ENCODE peak calls at places on chromosome 2, in nine cellular contexts. G, P, I, L, T, O, A, U and S are unnamed samples.

GRCh38 chr2:48138898-48139297 is 232.6 kb upstream of the FBXO11 start:
- DNase-seq in A (no peak), I (no peak), P (no peak), L (no peak), G (no peak), T (no peak), U (no peak), O (no peak), S (no peak)

GRCh38 chr2:199288424-199288823 is 169.3 kb downstream of the SATB2 start:
- DNase-seq in A (no peak), L (no peak), I (no peak), G (no peak), O (no peak), U (no peak), P (no peak), T (no peak), S (no peak)

GRCh38 chr2:3679616-3680393 is 21.8 kb downstream of the ALLC start:
- DNase-seq in U (no peak), L (no peak), O (no peak), G (no peak), T (no peak), A (no peak), I (no peak), P (no peak), S (no peak)

GRCh38 chr2:26691881-26692813 is at the start of gene KCNK3:
- DNase-seq in A (peak; percentile 68), G (peak; percentile 60), I (peak; percentile 25), U (no peak), P (peak; percentile 66), T (peak; percentile 4), O (peak; percentile 86), L (peak; percentile 7), S (no peak)

GRCh38 chr2:72669121-72669520 is 156.7 kb downstream of the EXOC6B start:
- DNase-seq in G (peak; percentile 81), T (no peak), L (peak; percentile 60), O (peak; percentile 33), P (no peak), I (peak; percentile 77), A (no peak), U (no peak), S (no peak)

GRCh38 chr2:239222346-239223028 is 178.3 kb downstream of the HDAC4 start:
- DNase-seq in L (no peak), T (no peak), I (peak; percentile 47), G (no peak), U (no peak), O (peak; percentile 29), P (no peak), A (no peak), S (no peak)

GRCh38 chr2:96205238-96205637 is 3.4 kb downstream of the STARD7 start:
- DNase-seq in P (no peak), A (no peak), U (peak; percentile 23), L (peak; percentile 31), I (no peak), G (peak; percentile 20), T (no peak), O (no peak), S (no peak)

GRCh38 chr2:136247204-136247990 is 129.4 kb upstream of the CXCR4 start:
- DNase-seq in O (peak; percentile 65), P (no peak), G (peak; percentile 68), A (peak; percentile 57), L (peak; percentile 19), I (no peak), T (no peak), U (no peak), S (no peak)

GRCh38 chr2:85862426-85862825 is 26.4 kb downstream of the ST3GAL5 start:
- DNase-seq in T (peak; percentile 16), P (no peak), A (no peak), L (peak; percentile 77), I (peak; percentile 72), G (peak; percentile 64), U (no peak), O (no peak), S (no peak)

GRCh38 chr2:195488567-195488966 is 168.5 kb upstream of the SLC39A10 start:
- DNase-seq in A (no peak), T (no peak), I (peak; percentile 5), P (no peak), G (no peak), L (no peak), O (no peak), U (no peak), S (no peak)

GRCh38 chr2:43018179-43019024 is 208.0 kb downstream of the ZFP36L2 start:
- DNase-seq in O (peak; percentile 95), I (peak; percentile 84), A (peak; percentile 93), G (peak; percentile 58), T (no peak), U (peak; percentile 91), L (no peak), P (peak; percentile 79), S (no peak)

GRCh38 chr2:59000796-59001195 is 759.7 kb upstream of the FANCL start:
- DNase-seq in L (peak; percentile 91), U (no peak), T (no peak), P (no peak), A (no peak), O (no peak), G (peak; percentile 11), I (no peak), S (no peak)

GRCh38 chr2:74548919-74549684 is 4.6 kb downstream of the LOXL3 start:
- DNase-seq in T (no peak), U (no peak), P (peak; percentile 80), L (peak; percentile 32), G (peak; percentile 60), I (peak; percentile 46), O (no peak), A (peak; percentile 79), S (peak; percentile 65)

GRCh38 chr2:127535941-127536340 is 458 bp downstream of the MYO7B start:
- DNase-seq in L (no peak), T (no peak), P (no peak), G (no peak), A (no peak), I (no peak), U (no peak), O (no peak), S (no peak)

GRCh38 chr2:164178835-164179470 is 442.3 kb downstream of the GRB14 start:
- DNase-seq in A (no peak), U (no peak), O (no peak), T (no peak), L (peak; percentile 35), P (no peak), I (peak; percentile 24), G (peak; percentile 49), S (no peak)

GRCh38 chr2:223751012-223751411 is 86.4 kb downstream of the AP1S3 start:
- DNase-seq in O (no peak), G (peak; percentile 52), L (no peak), P (no peak), A (no peak), U (no peak), I (peak; percentile 50), T (no peak), S (no peak)

GRCh38 chr2:241014224-241014623 is 15.8 kb downstream of the SNED1 start:
- DNase-seq in P (no peak), U (peak; percentile 8), I (no peak), L (no peak), A (no peak), O (no peak), G (no peak), T (no peak), S (no peak)

GRCh38 chr2:15579641-15580040 is 12.0 kb upstream of the DDX1 start:
- DNase-seq in A (no peak), O (no peak), I (peak; percentile 17), L (no peak), U (no peak), T (no peak), P (no peak), G (peak; percentile 83), S (no peak)

GRCh38 chr2:29430382-29431112 is 315.3 kb downstream of the CLIP4 start:
- DNase-seq in G (no peak), O (no peak), A (no peak), T (no peak), I (no peak), P (no peak), L (no peak), U (no peak), S (no peak)

GRCh38 chr2:70991742-70992141 is 2.9 kb downstream of the TEX261 start:
- DNase-seq in G (no peak), L (no peak), I (no peak), U (no peak), P (no peak), O (no peak), A (no peak), T (no peak), S (no peak)
- H3K4me3 ChIP-seq in G (no peak overlapping the region), L (no peak overlapping the region), I (no peak overlapping the region), U (no peak overlapping the region), P (no peak overlapping the region), O (no peak overlapping the region), A (no peak overlapping the region), T (no peak overlapping the region), S (no peak overlapping the region)

GRCh38 chr2:204453730-204454167 is 91.5 kb upstream of the PARD3B start:
- DNase-seq in G (peak; percentile 7), U (no peak), O (peak; percentile 23), T (no peak), I (no peak), L (no peak), P (peak; percentile 46), A (peak; percentile 67), S (no peak)
- H3K4me3 ChIP-seq in G (no peak overlapping the region), U (no peak overlapping the region), O (no peak overlapping the region), T (no peak overlapping the region), I (no peak overlapping the region), L (no peak overlapping the region), P (no peak overlapping the region), A (no peak overlapping the region), S (no peak overlapping the region)

GRCh38 chr2:69588403-69588802 is 55.1 kb downstream of the AAK1 start:
- DNase-seq in I (no peak), A (no peak), U (no peak), T (no peak), L (no peak), O (no peak), P (no peak), G (no peak), S (no peak)

GRCh38 chr2:69588945-69589344 is 54.6 kb downstream of the AAK1 start:
- DNase-seq in L (no peak), P (no peak), G (no peak), T (no peak), O (no peak), I (no peak), A (no peak), U (no peak), S (no peak)

GRCh38 chr2:69584127-69584889 is 59.2 kb downstream of the AAK1 start:
- DNase-seq in P (no peak), G (no peak), O (no peak), U (no peak), A (no peak), L (no peak), I (no peak), T (no peak), S (no peak)

GRCh38 chr2:69583434-69583833 is 60.1 kb downstream of the AAK1 start:
- DNase-seq in U (no peak), T (no peak), L (no peak), O (no peak), A (no peak), G (no peak), P (no peak), I (no peak), S (no peak)

GRCh38 chr2:69585855-69586560 is 57.5 kb downstream of the AAK1 start:
- DNase-seq in A (no peak), L (no peak), G (no peak), P (no peak), T (no peak), I (no peak), U (no peak), O (no peak), S (no peak)
- H3K4me3 ChIP-seq in A (no peak overlapping the region), L (no peak overlapping the region), G (no peak overlapping the region), P (no peak overlapping the region), T (no peak overlapping the region), I (no peak overlapping the region), U (no peak overlapping the region), O (no peak overlapping the region), S (no peak overlapping the region)

GRCh38 chr2:121074322-121074932 is 210.6 kb downstream of the TFCP2L1 start:
- DNase-seq in L (no peak), P (no peak), O (no peak), T (no peak), U (no peak), I (no peak), G (peak; percentile 16), A (no peak), S (peak; percentile 46)
- H3K4me3 ChIP-seq in L (no peak overlapping the region), P (no peak overlapping the region), O (no peak overlapping the region), T (no peak overlapping the region), U (no peak overlapping the region), I (no peak overlapping the region), G (no peak overlapping the region), A (no peak overlapping the region), S (no peak overlapping the region)